ENCODE peak calls at places on chromosomes 6 and 20, in five cellular contexts. L, J, X, Y and Q are unnamed samples.

GRCh38 chr6:45075246-45075645 is 252.9 kb upstream of the RUNX2 start:
- DNase-seq in L (peak; percentile 99), J (no peak), X (peak; percentile 79), Y (peak; percentile 75), Q (no peak)

GRCh38 chr20:56689852-56690485 is 60.9 kb downstream of the TFAP2C start:
- DNase-seq in L (peak; percentile 85), J (no peak), X (peak; percentile 51), Y (no peak), Q (no peak)

GRCh38 chr6:21348462-21349195 is 244.9 kb upstream of the SOX4 start:
- DNase-seq in L (peak; percentile 67), J (peak; percentile 83), X (no peak), Y (peak; percentile 76), Q (peak; percentile 21)

GRCh38 chr6:19279137-19279747 is 557.9 kb upstream of the ID4 start:
- DNase-seq in L (peak; percentile 40), J (no peak), X (peak; percentile 4), Y (no peak), Q (no peak)

GRCh38 chr20:9270831-9271230 is 201.9 kb downstream of the PLCB4 start:
- DNase-seq in L (peak; percentile 83), J (no peak), X (no peak), Y (peak; percentile 15), Q (no peak)

GRCh38 chr6:130744601-130745382 is 82.4 kb upstream of the SMLR1 start:
- DNase-seq in L (peak; percentile 5), J (no peak), X (no peak), Y (no peak), Q (no peak)

GRCh38 chr6:131574133-131574532 is 1.1 kb downstream of the ARG1 start:
- DNase-seq in L (no peak), J (no peak), X (no peak), Y (no peak), Q (no peak)

GRCh38 chr6:133548409-133548808 is 307.3 kb downstream of the EYA4 start:
- DNase-seq in L (peak; percentile 16), J (no peak), X (peak; percentile 72), Y (peak; percentile 78), Q (no peak)

GRCh38 chr6:163759542-163759941 is 345.0 kb downstream of the QKI start:
- DNase-seq in L (peak; percentile 8), J (no peak), X (peak; percentile 21), Y (peak; percentile 34), Q (no peak)

GRCh38 chr20:59123011-59123676 is 40.5 kb upstream of the ZNF831 start:
- DNase-seq in L (no peak), J (no peak), X (no peak), Y (no peak), Q (no peak)

GRCh38 chr6:156948807-156949206 is 171.6 kb downstream of the ARID1B start:
- DNase-seq in L (peak; percentile 82), J (peak; percentile 49), X (peak; percentile 84), Y (peak; percentile 82), Q (no peak)

GRCh38 chr6:92545861-92546260 is 873.5 kb downstream of the EPHA7 start:
- DNase-seq in L (no peak), J (no peak), X (no peak), Y (no peak), Q (no peak)

GRCh38 chr6:34950849-34951248 is 61.8 kb downstream of the ANKS1A start:
- DNase-seq in L (no peak), J (no peak), X (no peak), Y (no peak), Q (no peak)

GRCh38 chr6:70110128-70111022 is 192.5 kb downstream of the COL9A1 start:
- DNase-seq in L (peak; percentile 6), J (no peak), X (no peak), Y (no peak), Q (no peak)

GRCh38 chr6:154432533-154433476 is 76.2 kb upstream of the IPCEF1 start:
- DNase-seq in L (peak; percentile 4), J (no peak), X (no peak), Y (peak; percentile 49), Q (no peak)

GRCh38 chr6:28335040-28335563 is 846 bp downstream of the ZSCAN31 start:
- DNase-seq in L (no peak), J (no peak), X (no peak), Y (no peak), Q (no peak)

GRCh38 chr20:53142225-53142624 is 170.1 kb downstream of the TSHZ2 start:
- DNase-seq in L (no peak), J (no peak), X (no peak), Y (no peak), Q (no peak)

GRCh38 chr6:124984668-124985338 is 22.6 kb downstream of the RNF217 start:
- DNase-seq in L (no peak), J (no peak), X (no peak), Y (no peak), Q (no peak)
- H3K4me3 ChIP-seq in L (no peak overlapping the region), J (no peak overlapping the region), X (no peak overlapping the region), Y (no peak overlapping the region), Q (no peak overlapping the region)

GRCh38 chr6:43273707-43274106 is 24.4 kb upstream of the SLC22A7 start:
- DNase-seq in L (no peak), J (no peak), X (no peak), Y (no peak), Q (no peak)

GRCh38 chr6:43274127-43274915 is 23.7 kb upstream of the SLC22A7 start:
- DNase-seq in L (no peak), J (no peak), X (no peak), Y (no peak), Q (no peak)

GRCh38 chr6:43275782-43276179 is 22.3 kb upstream of the SLC22A7 start:
- DNase-seq in L (no peak), J (no peak), X (no peak), Y (no peak), Q (no peak)

GRCh38 chr6:43276180-43277082 is 21.6 kb upstream of the SLC22A7 start:
- DNase-seq in L (no peak), J (no peak), X (no peak), Y (no peak), Q (no peak)

GRCh38 chr6:43274916-43275597 is 23.0 kb upstream of the SLC22A7 start:
- DNase-seq in L (no peak), J (no peak), X (no peak), Y (no peak), Q (no peak)
- H3K4me3 ChIP-seq in L (no peak overlapping the region), J (no peak overlapping the region), X (no peak overlapping the region), Y (peak overlapping the region; percentile 27), Q (peak overlapping the region; percentile 64)

DNA sequence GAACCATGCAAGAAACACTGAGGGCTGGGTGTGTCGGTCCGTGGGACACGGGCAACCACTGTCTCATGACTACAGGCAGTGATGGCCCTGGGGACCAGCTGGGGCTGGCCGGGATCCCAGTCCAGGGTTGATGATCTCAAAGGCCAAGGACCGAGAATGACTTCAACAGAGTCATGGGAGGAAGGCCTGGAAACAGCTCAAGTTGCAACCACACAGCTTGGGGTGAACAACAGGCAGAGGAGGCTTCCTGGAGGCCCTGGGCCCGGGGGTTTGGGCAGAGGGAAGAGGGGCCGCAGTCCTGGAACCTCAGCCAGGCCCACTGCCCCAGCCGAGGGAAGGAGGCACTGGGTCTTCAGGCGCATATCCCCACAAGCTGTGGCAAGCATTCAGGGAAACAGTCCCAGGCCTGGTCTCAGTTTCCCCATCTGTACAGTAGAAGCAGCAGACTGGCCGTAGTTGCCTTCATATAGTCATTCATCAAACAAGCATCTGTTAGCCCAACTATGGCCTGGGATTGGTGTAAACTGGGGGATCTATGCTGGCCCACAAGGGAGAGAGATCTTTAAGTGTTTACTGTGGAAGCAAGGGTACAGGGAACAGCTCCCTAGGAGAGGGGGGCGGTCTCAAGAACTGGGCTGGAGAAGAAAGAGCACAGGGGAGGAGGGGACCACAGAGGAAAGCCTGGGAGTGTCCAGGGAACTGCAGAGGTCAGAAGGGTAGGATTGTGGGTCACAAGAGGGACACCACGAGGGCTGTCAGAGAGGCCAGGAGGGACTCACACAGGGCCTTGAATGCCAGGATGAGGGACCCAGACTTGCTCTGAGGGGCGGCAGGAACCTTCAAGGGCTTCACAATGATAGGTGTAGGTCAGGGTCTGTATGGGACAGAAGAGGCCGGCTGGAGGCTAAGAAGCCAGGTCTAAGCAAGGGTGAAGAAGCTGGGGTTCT is 2.1 kb downstream of the MYL9 start:
- DNase-seq in L (peak; percentile 93), J (no peak), X (no peak), Y (peak; percentile 77), Q (peak; percentile 90)
- H3K4me3 ChIP-seq in L (peak overlapping the region; percentile 75), J (no peak overlapping the region), X (peak overlapping the region; percentile 89), Y (peak overlapping the region; percentile 92), Q (peak overlapping the region; percentile 98)

GRCh38 chr20:607476-607875 is 2.6 kb downstream of the TCF15 start:
- DNase-seq in L (no peak), J (no peak), X (no peak), Y (no peak), Q (peak; percentile 53)
- H3K4me3 ChIP-seq in L (no peak overlapping the region), J (no peak overlapping the region), X (no peak overlapping the region), Y (no peak overlapping the region), Q (peak overlapping the region; percentile 80)